ENCODE peak calls at places on chromosomes 6 and 20, in four cellular contexts. A is IMR-90, K is H1, X is H9. Z is an unnamed sample.
A peak's percentile ranks its signal among the peaks of the same experiment; 100 is the strongest.

GRCh38 chr6:150987371-150987828 is 121.9 kb downstream of the MTHFD1L start:
- DNase-seq in A (no peak), K (no peak), X (no peak), Z (peak; percentile 86)

GRCh38 chr6:22892452-22892851 is 323.1 kb downstream of the HDGFL1 start:
- DNase-seq in A (peak; percentile 99), K (no peak), X (no peak), Z (peak; percentile 23)

GRCh38 chr6:44211284-44211683 is 5.4 kb upstream of the MYMX start:
- DNase-seq in A (no peak), K (no peak), X (no peak), Z (no peak)

GRCh38 chr20:13085275-13085674 is 76.5 kb downstream of the SPTLC3 start:
- DNase-seq in A (no peak), K (no peak), X (no peak), Z (no peak)

GRCh38 chr6:135182120-135182992 is 1.2 kb downstream of the MYB start:
- DNase-seq in A (no peak), K (no peak), X (peak; percentile 42), Z (no peak)

GRCh38 chr6:45668705-45669104 is 291.0 kb upstream of the SUPT3H start:
- DNase-seq in A (no peak), K (no peak), X (no peak), Z (no peak)

GRCh38 chr6:42342011-42342553 is 109.6 kb downstream of the TRERF1 start:
- DNase-seq in A (no peak), K (no peak), X (no peak), Z (no peak)

GRCh38 chr6:82385961-82386360 is 22.3 kb downstream of the TPBG start:
- DNase-seq in A (no peak), K (no peak), X (no peak), Z (peak; percentile 54)

GRCh38 chr6:37479266-37479854 is 20.3 kb downstream of the CCDC167 start:
- DNase-seq in A (no peak), K (no peak), X (no peak), Z (no peak)

GRCh38 chr6:15561447-15562199 is 101.2 kb downstream of the DTNBP1 start:
- DNase-seq in A (no peak), K (no peak), X (no peak), Z (no peak)

GRCh38 chr20:32592022-32592421 is 6.9 kb upstream of the NOL4L start:
- DNase-seq in A (no peak), K (no peak), X (no peak), Z (no peak)

GRCh38 chr6:137013738-137014602 is 30.8 kb downstream of the IL20RA start:
- DNase-seq in A (peak; percentile 60), K (no peak), X (no peak), Z (peak; percentile 59)

GRCh38 chr20:23387118-23387443 is 25.1 kb downstream of the GZF1 start:
- DNase-seq in A (no peak), K (no peak), X (no peak), Z (no peak)

GRCh38 chr6:170129691-170130171 is 161.1 kb downstream of the DLL1 start:
- DNase-seq in A (no peak), K (no peak), X (no peak), Z (peak; percentile 89)

GRCh38 chr6:41460742-41461336 is 85.3 kb upstream of the FOXP4 start:
- DNase-seq in A (no peak), K (no peak), X (no peak), Z (no peak)

GRCh38 chr20:38725458-38725958 is 1.2 kb downstream of the SLC32A1 start:
- DNase-seq in A (no peak), K (no peak), X (no peak), Z (no peak)

GRCh38 chr6:167119680-167120556 is 3.0 kb upstream of the CCR6 start:
- DNase-seq in A (no peak), K (no peak), X (no peak), Z (no peak)

GRCh38 chr6:92847988-92848387 is 571.4 kb downstream of the EPHA7 start:
- DNase-seq in A (no peak), K (no peak), X (peak; percentile 33), Z (no peak)

GRCh38 chr6:151475653-151476523 is 17.9 kb upstream of the CCDC170 start:
- DNase-seq in A (peak; percentile 59), K (peak; percentile 29), X (peak; percentile 76), Z (peak; percentile 85)

GRCh38 chr6:165973473-165973872 is 194.2 kb downstream of the TBXT start:
- DNase-seq in A (no peak), K (no peak), X (no peak), Z (no peak)

GRCh38 chr6:105511639-105512038 is 108.8 kb upstream of the PREP start:
- DNase-seq in A (no peak), K (no peak), X (no peak), Z (no peak)

GRCh38 chr6:100573169-100573568 is 108.4 kb upstream of the SIM1 start:
- DNase-seq in A (peak; percentile 65), K (no peak), X (no peak), Z (no peak)

GRCh38 chr6:84193140-84193708 is 34.2 kb downstream of the CEP162 start:
- DNase-seq in A (peak; percentile 83), K (no peak), X (no peak), Z (no peak)

GRCh38 chr20:47110819-47111218 is 216.2 kb downstream of the EYA2 start:
- DNase-seq in A (no peak), K (no peak), X (no peak), Z (no peak)

GRCh38 chr6:110664933-110665332 is 150.3 kb downstream of the CDK19 start:
- DNase-seq in A (peak; percentile 53), K (no peak), X (no peak), Z (no peak)

GRCh38 chr6:100461273-100461919 is 3.3 kb downstream of the SIM1 start:
- DNase-seq in A (no peak), K (no peak), X (peak; percentile 69), Z (peak; percentile 26)

GRCh38 chr6:16540804-16541752 is 220.2 kb downstream of the ATXN1 start:
- DNase-seq in A (no peak), K (no peak), X (no peak), Z (no peak)

GRCh38 chr6:16841241-16841640 is 80.0 kb upstream of the ATXN1 start:
- DNase-seq in A (peak; percentile 7), K (no peak), X (no peak), Z (peak; percentile 76)

GRCh38 chr6:148747145-148747492 is 289 bp downstream of the UST start:
- DNase-seq in A (peak; percentile 42), K (no peak), X (no peak), Z (no peak)

GRCh38 chr20:51022803-51023616 is at the start of gene KCNG1:
- DNase-seq in A (peak; percentile 75), K (peak; percentile 56), X (peak; percentile 86), Z (peak; percentile 76)

GRCh38 chr6:38261626-38262025 is 378.1 kb downstream of the BTBD9 start:
- DNase-seq in A (no peak), K (no peak), X (no peak), Z (no peak)

GRCh38 chr6:69138173-69138572 is 503.1 kb downstream of the ADGRB3 start:
- DNase-seq in A (no peak), K (no peak), X (no peak), Z (peak; percentile 10)

GRCh38 chr6:94584211-94584610 is 993.1 kb upstream of the MANEA start:
- DNase-seq in A (no peak), K (no peak), X (no peak), Z (no peak)

GRCh38 chr6:71588490-71588889 is 297.9 kb upstream of the RIMS1 start:
- DNase-seq in A (no peak), K (no peak), X (peak; percentile 29), Z (no peak)

GRCh38 chr20:51826372-51826771 is 24.1 kb upstream of the SALL4 start:
- DNase-seq in A (no peak), K (no peak), X (no peak), Z (peak; percentile 49)

GRCh38 chr6:46781478-46782378 is 11.5 kb upstream of the MEP1A start:
- DNase-seq in A (peak; percentile 50), K (no peak), X (no peak), Z (peak; percentile 66)

GRCh38 chr6:35817515-35817914 is 12.4 kb downstream of the LHFPL5 start:
- DNase-seq in A (no peak), K (no peak), X (no peak), Z (no peak)

GRCh38 chr20:44738779-44739477 is 6.7 kb upstream of the KCNK15 start:
- DNase-seq in A (peak; percentile 67), K (no peak), X (peak; percentile 90), Z (peak; percentile 81)

GRCh38 chr20:9036593-9036992 is 32.3 kb upstream of the PLCB4 start:
- DNase-seq in A (no peak), K (no peak), X (no peak), Z (no peak)
- H3K4me2 ChIP-seq in A (no peak overlapping the region), K (no peak overlapping the region), X (no peak overlapping the region), Z (no peak overlapping the region)

DNA sequence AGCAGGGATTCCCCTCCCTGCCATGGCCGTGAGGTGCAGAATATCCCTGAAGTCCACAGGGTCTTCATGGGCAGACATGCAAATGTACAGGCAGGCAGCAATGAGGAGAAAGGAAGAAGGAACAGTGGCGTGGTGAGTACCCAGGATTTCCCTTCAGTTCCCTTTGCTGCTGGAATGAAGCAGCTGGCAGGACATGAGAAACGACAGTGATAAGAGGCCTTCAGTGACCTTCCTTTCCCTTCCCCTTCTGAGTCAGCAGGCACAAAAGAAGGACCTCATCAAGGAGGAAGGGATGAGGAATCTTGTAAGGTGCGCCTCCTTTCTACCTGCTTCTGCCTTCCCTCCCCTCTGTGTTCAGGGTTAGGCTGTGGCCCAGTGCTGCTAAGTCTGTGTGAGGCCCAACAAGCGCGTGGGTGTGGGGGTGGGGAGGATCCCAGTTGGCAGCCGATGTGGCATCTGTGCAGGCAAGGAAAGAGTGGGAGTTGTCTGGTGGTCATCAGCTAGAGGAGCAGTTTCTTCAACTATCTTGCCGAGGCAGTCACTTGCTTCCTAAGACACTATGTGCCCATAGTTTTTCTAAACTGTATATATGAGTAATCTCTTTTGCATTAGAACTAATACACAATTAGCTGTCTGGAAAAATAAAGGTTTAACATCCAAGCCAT is 29.5 kb upstream of the FBXO9 start:
- DNase-seq in A (peak; percentile 67), K (no peak), X (no peak), Z (no peak)
- H2BK120ac ChIP-seq in A (peak overlapping the region; percentile 89), K (no peak overlapping the region), X (no peak overlapping the region), Z (no peak overlapping the region)

GRCh38 chr20:15838466-15838865 is 734.8 kb downstream of the KIF16B start:
- DNase-seq in A (no peak), K (no peak), X (no peak), Z (no peak)
- H3K9me3 ChIP-seq in A (peaks cover 7% of the 10 kb centered on the region), K (no peaks in the 10 kb centered on the region), X (no peaks in the 10 kb centered on the region), Z (no peaks in the 10 kb centered on the region)

GRCh38 chr20:37385659-37386504 is 39.9 kb downstream of the SRC start:
- DNase-seq in A (no peak), K (no peak), X (peak; percentile 22), Z (no peak)

GRCh38 chr20:37383229-37383989 is 37.5 kb downstream of the SRC start:
- DNase-seq in A (peak; percentile 18), K (no peak), X (no peak), Z (no peak)

GRCh38 chr20:37384683-37385174 is 38.8 kb downstream of the SRC start:
- DNase-seq in A (peak; percentile 38), K (no peak), X (peak; percentile 68), Z (peak; percentile 29)

GRCh38 chr20:37386505-37387201 is 40.7 kb downstream of the SRC start:
- DNase-seq in A (no peak), K (no peak), X (peak; percentile 22), Z (no peak)

GRCh38 chr20:37385176-37385575 is 39.2 kb downstream of the SRC start:
- DNase-seq in A (no peak), K (no peak), X (no peak), Z (no peak)
- H3K4me2 ChIP-seq in A (no peak overlapping the region), K (no peak overlapping the region), X (no peak overlapping the region), Z (no peak overlapping the region)

GRCh38 chr20:34706022-34706875 is 2.1 kb downstream of the TP53INP2 start:
- DNase-seq in A (no peak), K (no peak), X (no peak), Z (no peak)
- H2BK120ac ChIP-seq in A (no peak overlapping the region), K (no peak overlapping the region), X (no peak overlapping the region), Z (no peak overlapping the region)